ENCODE peak calls at places on chromosomes 13 and 19, in five cellular contexts. P is H1, M is GM12878, S is K562, Z is HepG2. F is an unnamed sample.

GRCh38 chr13:26051231-26052135 is at the start of gene SHISA2:
- DNase-seq in P (peak), M (no peak), S (no peak), Z (no peak), F (no peak)

GRCh38 chr13:33191425-33192221 is 93.9 kb downstream of the STARD13 start:
- DNase-seq in P (no peak), M (no peak), S (no peak), Z (no peak), F (no peak)

GRCh38 chr13:34127523-34127922 is 309.6 kb downstream of the RFC3 start:
- DNase-seq in P (no peak), M (no peak), S (no peak), Z (no peak), F (no peak)

GRCh38 chr13:26895081-26895807 is 134.7 kb upstream of the GPR12 start:
- DNase-seq in P (peak), M (no peak), S (no peak), Z (no peak), F (no peak)

GRCh38 chr13:98458431-98458830 is 118.5 kb downstream of the STK24 start:
- DNase-seq in P (no peak), M (no peak), S (no peak), Z (no peak), F (no peak)

GRCh38 chr13:48979892-48980291 is 4.2 kb downstream of the FNDC3A start:
- DNase-seq in P (no peak), M (no peak), S (no peak), Z (no peak), F (no peak)

GRCh38 chr13:96994030-96994848 is at the start of gene OXGR1:
- DNase-seq in P (peak), M (no peak), S (peak), Z (no peak), F (no peak)

GRCh38 chr13:95615539-95615938 is 29.0 kb downstream of the DZIP1 start:
- DNase-seq in P (no peak), M (no peak), S (no peak), Z (no peak), F (no peak)

GRCh38 chr19:14786421-14786851 is 8.1 kb upstream of the ADGRE2 start:
- DNase-seq in P (peak), M (no peak), S (peak), Z (no peak), F (no peak)

GRCh38 chr19:33156354-33156753 is 24.4 kb downstream of the WDR88 start:
- DNase-seq in P (no peak), M (no peak), S (no peak), Z (peak), F (no peak)

GRCh38 chr13:87878706-87879105 is 207.5 kb downstream of the SLITRK5 start:
- DNase-seq in P (no peak), M (no peak), S (no peak), Z (no peak), F (no peak)

GRCh38 chr19:58560007-58560887 is 1.8 kb upstream of the UBE2M start:
- DNase-seq in P (no peak), M (no peak), S (no peak), Z (no peak), F (no peak)

GRCh38 chr19:23957660-23958281 is 43.1 kb downstream of the ZNF726 start:
- DNase-seq in P (no peak), M (no peak), S (no peak), Z (no peak), F (peak)

GRCh38 chr19:35013820-35014754 is 14.0 kb downstream of the GRAMD1A start:
- DNase-seq in P (no peak), M (no peak), S (no peak), Z (no peak), F (no peak)

GRCh38 chr19:10419646-10420443 is 493 bp upstream of the PDE4A start:
- DNase-seq in P (peak), M (no peak), S (peak), Z (no peak), F (peak)

GRCh38 chr19:46904114-46905060 is 43.6 kb downstream of the ARHGAP35 start:
- DNase-seq in P (no peak), M (no peak), S (no peak), Z (no peak), F (no peak)

GRCh38 chr13:77611068-77611467 is 75.6 kb downstream of the SCEL start:
- DNase-seq in P (no peak), M (no peak), S (no peak), Z (no peak), F (no peak)

GRCh38 chr19:17255150-17255621 is 9.4 kb downstream of the USHBP1 start:
- DNase-seq in P (no peak), M (no peak), S (no peak), Z (peak), F (no peak)

GRCh38 chr13:95707442-95708389 is 30.8 kb downstream of the DNAJC3 start:
- DNase-seq in P (no peak), M (no peak), S (peak), Z (no peak), F (no peak)

GRCh38 chr13:23610187-23610576 is 40.0 kb downstream of the TNFRSF19 start:
- DNase-seq in P (no peak), M (no peak), S (no peak), Z (peak), F (no peak)

GRCh38 chr19:40907968-40908735 is 26.1 kb upstream of the CYP2A7 start:
- DNase-seq in P (peak), M (no peak), S (peak), Z (no peak), F (no peak)

GRCh38 chr13:73224708-73225107 is 165.9 kb downstream of the KLF5 start:
- DNase-seq in P (no peak), M (no peak), S (no peak), Z (no peak), F (no peak)

GRCh38 chr19:33434886-33435705 is 61.6 kb downstream of the CEBPG start:
- DNase-seq in P (no peak), M (no peak), S (no peak), Z (no peak), F (no peak)

GRCh38 chr19:19034204-19034624 is 811 bp downstream of the ARMC6 start:
- DNase-seq in P (peak), M (peak), S (peak), Z (peak), F (peak)

GRCh38 chr19:29375429-29376093 is 150.2 kb upstream of the VSTM2B start:
- DNase-seq in P (peak), M (no peak), S (no peak), Z (no peak), F (no peak)

GRCh38 chr19:28793391-28794168 is 419.4 kb downstream of the UQCRFS1 start:
- DNase-seq in P (peak), M (no peak), S (no peak), Z (no peak), F (no peak)

GRCh38 chr19:10681658-10682057 is 19.6 kb upstream of the QTRT1 start:
- DNase-seq in P (no peak), M (no peak), S (no peak), Z (no peak), F (no peak)

GRCh38 chr19:12293771-12294307 is 844 bp downstream of the ZNF44 start:
- DNase-seq in P (peak), M (peak), S (peak), Z (peak), F (peak)

GRCh38 chr13:40059540-40060232 is 404.2 kb downstream of the COG6 start:
- DNase-seq in P (no peak), M (peak), S (no peak), Z (no peak), F (no peak)

GRCh38 chr13:48302920-48303330 is 626 bp upstream of the RB1 start:
- DNase-seq in P (no peak), M (no peak), S (no peak), Z (no peak), F (peak)

GRCh38 chr19:34316741-34317241 is 48.2 kb upstream of the GPI start:
- DNase-seq in P (no peak), M (no peak), S (peak), Z (no peak), F (peak)

GRCh38 chr19:33618884-33619283 is 2.9 kb upstream of the CHST8 start:
- DNase-seq in P (no peak), M (no peak), S (no peak), Z (no peak), F (no peak)

GRCh38 chr13:93249259-93249917 is 22.8 kb downstream of the GPC6 start:
- DNase-seq in P (no peak), M (no peak), S (peak), Z (peak), F (no peak)

GRCh38 chr13:77516342-77516789 is 19.1 kb upstream of the SCEL start:
- DNase-seq in P (no peak), M (no peak), S (no peak), Z (no peak), F (no peak)

GRCh38 chr19:44611812-44612295 is 1.5 kb upstream of the IGSF23 start:
- DNase-seq in P (no peak), M (no peak), S (no peak), Z (peak), F (no peak)

DNA sequence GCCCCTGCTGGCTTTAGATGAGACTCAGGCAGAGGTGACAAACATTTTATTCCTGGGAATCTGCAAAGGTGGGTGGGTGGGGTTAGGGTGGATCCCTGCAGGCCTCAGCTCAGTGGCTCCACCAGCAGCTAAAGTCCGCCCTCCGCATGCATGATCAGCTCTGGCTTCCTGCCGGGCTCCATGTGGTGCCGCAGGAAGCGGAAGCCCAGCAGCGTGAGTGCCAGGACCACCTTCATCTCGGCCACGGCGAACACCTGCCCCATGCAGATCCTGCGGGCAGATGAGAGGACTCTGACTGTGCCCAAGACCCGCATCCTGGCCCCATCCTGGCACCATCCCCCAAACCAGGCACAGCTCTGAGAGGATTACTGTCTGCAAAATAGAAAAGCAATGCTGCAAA is 26.3 kb downstream of the CYP4F2 start:
- DNase-seq in P (no peak), M (no peak), S (peak), Z (no peak), F (peak)
- TF ChIP-seq MAX in P (no peak), M (no peak), S (no peak), Z (no peak), F (peak)

GRCh38 chr19:1241417-1242095 is at the start of gene ATP5F1D:
- DNase-seq in P (peak), M (peak), S (peak), Z (peak), F (no peak)
- TF ChIP-seq SP1 in P (no peak), M (peak), S (peak), Z (peak), F (no peak)

GRCh38 chr13:31943591-31943990 is 88.0 kb upstream of the FRY start:
- DNase-seq in P (no peak), M (no peak), S (no peak), Z (no peak), F (no peak)

GRCh38 chr13:31944262-31945160 is 87.1 kb upstream of the FRY start:
- DNase-seq in P (no peak), M (no peak), S (no peak), Z (no peak), F (no peak)

GRCh38 chr13:31946091-31946770 is 85.3 kb upstream of the FRY start:
- DNase-seq in P (no peak), M (no peak), S (no peak), Z (no peak), F (no peak)

GRCh38 chr13:31947105-31947504 is 84.5 kb upstream of the FRY start:
- DNase-seq in P (no peak), M (no peak), S (no peak), Z (no peak), F (no peak)

GRCh38 chr13:31945202-31945978 is 86.2 kb upstream of the FRY start:
- DNase-seq in P (no peak), M (no peak), S (peak), Z (no peak), F (no peak)
- TF ChIP-seq JUND in P (no peak), M (no peak), S (no peak), Z (no peak), F (no peak)

GRCh38 chr13:113327391-113327765 is 30.3 kb downstream of the LAMP1 start:
- DNase-seq in P (no peak), M (no peak), S (no peak), Z (no peak), F (no peak)

GRCh38 chr13:113328851-113329250 is 31.8 kb downstream of the LAMP1 start:
- DNase-seq in P (no peak), M (no peak), S (no peak), Z (no peak), F (no peak)

GRCh38 chr13:113325779-113326178 is 28.7 kb downstream of the LAMP1 start:
- DNase-seq in P (no peak), M (no peak), S (no peak), Z (no peak), F (no peak)

GRCh38 chr13:113329656-113330312 is 32.7 kb downstream of the LAMP1 start:
- DNase-seq in P (no peak), M (no peak), S (no peak), Z (no peak), F (no peak)

GRCh38 chr13:113327766-113328391 is 30.8 kb downstream of the LAMP1 start:
- DNase-seq in P (no peak), M (no peak), S (no peak), Z (no peak), F (no peak)
- TF ChIP-seq MAX in P (no peak), M (no peak), S (no peak), Z (no peak), F (no peak)

GRCh38 chr19:50659318-50660082 is 10.3 kb downstream of the C19orf81 start:
- DNase-seq in P (no peak), M (no peak), S (no peak), Z (no peak), F (no peak)

GRCh38 chr19:50658438-50659317 is 9.4 kb downstream of the C19orf81 start:
- DNase-seq in P (peak), M (no peak), S (peak), Z (no peak), F (peak)

GRCh38 chr19:50657222-50657669 is 8.0 kb downstream of the C19orf81 start:
- DNase-seq in P (no peak), M (no peak), S (peak), Z (no peak), F (no peak)

GRCh38 chr19:50660083-50660366 is 10.8 kb downstream of the C19orf81 start:
- DNase-seq in P (no peak), M (no peak), S (no peak), Z (no peak), F (no peak)

GRCh38 chr19:50657672-50658437 is 8.6 kb downstream of the C19orf81 start:
- DNase-seq in P (peak), M (peak), S (peak), Z (peak), F (peak)
- TF ChIP-seq SP1 in P (peak), M (no peak), S (no peak), Z (no peak), F (peak)

F was measured in HCT116.